ENCODE peak calls at places on chromosomes 2 and 18, in eight cellular contexts. V is WTC11; E is mesendoderm; Z is prostate gland; S is activated CD8-positive, alpha-beta T cell treated with anti-CD3 and anti-CD28 coated beads, Interleukin-2, amount 10 ng/mL, durations not matched to agents 7 days and 5 days; J is skeletal muscle cell; R is NCI-H1105; D is activated naive CD4-positive, alpha-beta T cell. H is an unnamed sample.

GRCh38 chr18:9673296-9674251 is 34.5 kb upstream of the RAB31 start:
- DNase-seq in S (peak), J (no peak), Z (no peak), R (no peak), D (no peak), E (peak), V (no peak), H (no peak)

GRCh38 chr18:13460946-13461345 is 242.4 kb downstream of the LDLRAD4 start:
- DNase-seq in R (no peak), D (no peak), J (no peak), S (no peak), V (no peak), Z (no peak), E (no peak), H (no peak)

GRCh38 chr2:28321426-28321825 is 71.2 kb upstream of the FOSL2 start:
- DNase-seq in V (no peak), R (no peak), E (peak), J (no peak), D (no peak), S (no peak), Z (no peak), H (peak)

GRCh38 chr2:70920367-70920715 is 15.4 kb upstream of the ATP6V1B1 start:
- DNase-seq in D (no peak), E (no peak), S (no peak), R (no peak), V (no peak), J (no peak), Z (no peak), H (no peak)

GRCh38 chr2:122531803-122532344 is 776.4 kb downstream of the TSN start:
- DNase-seq in Z (no peak), V (peak), E (peak), D (no peak), J (no peak), R (no peak), S (no peak), H (peak)

GRCh38 chr2:54665436-54665856 is 58.0 kb upstream of the EML6 start:
- DNase-seq in D (no peak), J (no peak), Z (no peak), E (peak), V (peak), S (peak), R (no peak), H (peak)

GRCh38 chr2:40317047-40317446 is 134.8 kb downstream of the SLC8A1 start:
- DNase-seq in D (no peak), V (no peak), R (no peak), S (no peak), J (no peak), Z (no peak), E (no peak), H (no peak)

GRCh38 chr18:27377251-27377650 is 192.1 kb upstream of the CHST9 start:
- DNase-seq in V (no peak), J (no peak), Z (no peak), S (no peak), R (no peak), E (peak), D (no peak), H (no peak)

GRCh38 chr18:27685807-27686412 is 491.0 kb downstream of the CDH2 start:
- DNase-seq in R (peak), Z (no peak), D (no peak), E (peak), J (no peak), V (peak), S (no peak), H (no peak)

GRCh38 chr18:54801374-54801773 is 26.9 kb upstream of the RAB27B start:
- DNase-seq in D (no peak), V (no peak), S (no peak), E (no peak), J (no peak), Z (no peak), R (no peak), H (no peak)

GRCh38 chr2:84701880-84702279 is 179.0 kb downstream of the TRABD2A start:
- DNase-seq in S (no peak), Z (no peak), D (no peak), J (peak), R (no peak), V (no peak), E (no peak), H (no peak)

GRCh38 chr2:24304098-24304497 is 56.2 kb downstream of the ITSN2 start:
- DNase-seq in R (peak), S (no peak), J (peak), D (no peak), E (no peak), Z (peak), V (no peak), H (no peak)

GRCh38 chr2:20015482-20016083 is 3.1 kb upstream of the MATN3 start:
- DNase-seq in S (no peak), V (no peak), Z (no peak), J (no peak), E (peak), R (peak), D (no peak), H (peak)

GRCh38 chr2:68776124-68776523 is 41.5 kb downstream of the ARHGAP25 start:
- DNase-seq in R (no peak), D (no peak), E (no peak), J (no peak), V (no peak), Z (no peak), S (no peak), H (no peak)

GRCh38 chr2:54572262-54572635 is 116.1 kb downstream of the SPTBN1 start:
- DNase-seq in D (no peak), J (peak), E (no peak), R (no peak), S (no peak), Z (no peak), V (no peak), H (no peak)

GRCh38 chr2:80293026-80293425 is 11.5 kb downstream of the LRRTM1 start:
- DNase-seq in J (no peak), D (no peak), S (no peak), E (no peak), R (no peak), Z (no peak), V (no peak), H (no peak)

GRCh38 chr2:163732718-163733117 is 3.1 kb downstream of the FIGN start:
- DNase-seq in J (no peak), V (no peak), D (no peak), S (no peak), Z (no peak), E (no peak), R (no peak), H (no peak)

GRCh38 chr2:111626037-111626861 is 257.7 kb downstream of the ANAPC1 start:
- DNase-seq in S (no peak), V (no peak), J (no peak), R (no peak), E (no peak), Z (no peak), D (no peak), H (no peak)

GRCh38 chr2:119531292-119531691 is 7.0 kb upstream of the SCTR start:
- DNase-seq in J (no peak), V (no peak), R (no peak), D (no peak), E (peak), Z (no peak), S (no peak), H (no peak)

GRCh38 chr2:125167152-125167551 is 1142.1 kb downstream of the CNTNAP5 start:
- DNase-seq in D (no peak), R (no peak), S (no peak), Z (no peak), J (peak), E (no peak), V (no peak), H (no peak)

GRCh38 chr2:45904931-45905642 is 253.6 kb downstream of the PRKCE start:
- DNase-seq in S (no peak), J (no peak), V (no peak), Z (no peak), D (no peak), R (no peak), E (no peak), H (no peak)

GRCh38 chr2:164721425-164721824 is 100.1 kb upstream of the GRB14 start:
- DNase-seq in E (no peak), R (no peak), Z (no peak), J (no peak), D (no peak), V (no peak), S (no peak), H (no peak)

GRCh38 chr2:150101947-150102346 is 385.5 kb downstream of the RND3 start:
- DNase-seq in S (no peak), V (no peak), R (no peak), Z (no peak), J (no peak), E (no peak), D (no peak), H (no peak)

GRCh38 chr2:233433794-233434193 is 79.5 kb downstream of the DGKD start:
- DNase-seq in E (no peak), J (no peak), S (no peak), D (no peak), Z (no peak), V (no peak), R (no peak), H (no peak)

GRCh38 chr18:6327485-6327884 is 87.2 kb downstream of the L3MBTL4 start:
- DNase-seq in R (no peak), E (no peak), V (no peak), S (no peak), D (no peak), Z (no peak), J (no peak), H (no peak)

GRCh38 chr2:147588191-147588590 is 256.6 kb upstream of the ACVR2A start:
- DNase-seq in Z (no peak), S (no peak), V (no peak), D (no peak), R (no peak), J (peak), E (no peak), H (no peak)

GRCh38 chr2:12211326-12212170 is 465.1 kb downstream of the LPIN1 start:
- DNase-seq in V (no peak), S (no peak), J (no peak), R (no peak), E (peak), Z (no peak), D (no peak), H (no peak)

GRCh38 chr18:42931501-42931900 is 184.0 kb downstream of the RIT2 start:
- DNase-seq in E (peak), S (no peak), Z (no peak), D (no peak), R (no peak), V (no peak), J (peak), H (no peak)

GRCh38 chr2:118048396-118048795 is 34.5 kb upstream of the CCDC93 start:
- DNase-seq in D (no peak), V (no peak), E (no peak), R (no peak), J (no peak), S (no peak), Z (no peak), H (no peak)

GRCh38 chr2:228901531-228901930 is 369.6 kb downstream of the PID1 start:
- DNase-seq in R (no peak), E (no peak), V (no peak), Z (no peak), S (no peak), J (no peak), D (no peak), H (no peak)

GRCh38 chr2:215430528-215431187 is 5.2 kb downstream of the FN1 start:
- DNase-seq in Z (no peak), J (no peak), E (no peak), R (no peak), V (no peak), S (no peak), D (no peak), H (no peak)

GRCh38 chr2:233359823-233360222 is 5.5 kb downstream of the DGKD start:
- DNase-seq in D (no peak), S (no peak), E (no peak), J (no peak), V (no peak), R (no peak), Z (no peak), H (no peak)

GRCh38 chr2:170224692-170225091 is 46.7 kb downstream of the MYO3B start:
- DNase-seq in S (no peak), E (no peak), Z (no peak), D (no peak), R (peak), V (no peak), J (no peak), H (no peak)

GRCh38 chr2:133194777-133195335 is 373.4 kb downstream of the NCKAP5 start:
- DNase-seq in D (no peak), E (no peak), J (no peak), Z (no peak), S (no peak), R (no peak), V (no peak), H (no peak)

GRCh38 chr18:42072407-42072806 is 117.4 kb downstream of the PIK3C3 start:
- DNase-seq in V (no peak), D (no peak), S (no peak), Z (no peak), E (no peak), J (no peak), R (no peak), H (no peak)

GRCh38 chr2:182977463-182977862 is 60.8 kb downstream of the NCKAP1 start:
- DNase-seq in J (no peak), E (no peak), D (no peak), V (no peak), S (no peak), Z (no peak), R (no peak), H (no peak)